ENCODE peak calls at places on chromosomes 11 and 22, in four cellular contexts. S is psoas muscle, J is neural crest cell, D is kidney epithelial cell. G is an unnamed sample.

GRCh38 chr11:100827934-100828661 is 141.0 kb downstream of the ARHGAP42 start:
- DNase-seq in S (no peak), J (no peak), D (peak; percentile 86), G (no peak)

GRCh38 chr11:12184696-12185095 is 74.3 kb downstream of the MICAL2 start:
- DNase-seq in S (no peak), J (no peak), D (no peak), G (no peak)

GRCh38 chr22:41408665-41409064 is 26.9 kb downstream of the TEF start:
- DNase-seq in S (no peak), J (no peak), D (no peak), G (no peak)

GRCh38 chr11:16120008-16120407 is 236.3 kb downstream of the SOX6 start:
- DNase-seq in S (no peak), J (no peak), D (no peak), G (no peak)

GRCh38 chr11:61059260-61059752 is 43.0 kb upstream of the CD5 start:
- DNase-seq in S (no peak), J (no peak), D (no peak), G (no peak)

GRCh38 chr11:66882540-66882939 is 25.7 kb downstream of the LRFN4 start:
- DNase-seq in S (no peak), J (no peak), D (no peak), G (no peak)

GRCh38 chr11:20158597-20159257 is 1.5 kb downstream of the DBX1 start:
- DNase-seq in S (peak; percentile 44), J (peak; percentile 77), D (no peak), G (no peak)

GRCh38 chr11:1197886-1198765 is 24.7 kb upstream of the MUC5B start:
- DNase-seq in S (peak; percentile 8), J (no peak), D (no peak), G (no peak)

GRCh38 chr22:44807232-44807631 is 54.9 kb downstream of the ARHGAP8 start:
- DNase-seq in S (no peak), J (no peak), D (no peak), G (no peak)

GRCh38 chr11:62652156-62653006 is 721 bp downstream of the INTS5 start:
- DNase-seq in S (no peak), J (no peak), D (no peak), G (no peak)

GRCh38 chr11:17738350-17739207 is 4.0 kb downstream of the KCNC1 start:
- DNase-seq in S (no peak), J (no peak), D (no peak), G (no peak)

GRCh38 chr11:57787920-57788716 is 26.5 kb downstream of the CTNND1 start:
- DNase-seq in S (no peak), J (no peak), D (no peak), G (no peak)

GRCh38 chr11:105577645-105578044 is 32.2 kb upstream of the GRIA4 start:
- DNase-seq in S (no peak), J (no peak), D (no peak), G (no peak)

GRCh38 chr11:63764712-63765631 is 3.6 kb downstream of the ZFTA start:
- DNase-seq in S (peak; percentile 23), J (peak; percentile 3), D (no peak), G (no peak)

GRCh38 chr22:43185860-43186261 is 1.1 kb downstream of the TTLL12 start:
- DNase-seq in S (peak; percentile 51), J (no peak), D (no peak), G (no peak)

GRCh38 chr11:31560842-31561476 is 51.4 kb downstream of the ELP4 start:
- DNase-seq in S (no peak), J (no peak), D (no peak), G (no peak)

GRCh38 chr22:37228106-37229011 is 15.7 kb downstream of the RAC2 start:
- DNase-seq in S (no peak), J (no peak), D (no peak), G (no peak)

GRCh38 chr11:66749091-66749490 is 20.1 kb upstream of the SPTBN2 start:
- DNase-seq in S (no peak), J (no peak), D (no peak), G (peak; percentile 40)

GRCh38 chr11:7251836-7252682 is at the start of gene SYT9:
- DNase-seq in S (peak; percentile 27), J (peak; percentile 53), D (no peak), G (peak; percentile 3)

GRCh38 chr11:20544536-20545237 is 54.7 kb upstream of the SLC6A5 start:
- DNase-seq in S (no peak), J (no peak), D (no peak), G (no peak)

GRCh38 chr22:33472462-33473344 is 414.5 kb upstream of the SYN3 start:
- DNase-seq in S (no peak), J (no peak), D (no peak), G (no peak)

GRCh38 chr22:48316245-48316875 is 1511.3 kb downstream of the BRD1 start:
- DNase-seq in S (no peak), J (no peak), D (no peak), G (no peak)

GRCh38 chr22:37141476-37141875 is 8.2 kb downstream of the IL2RB start:
- DNase-seq in S (no peak), J (no peak), D (no peak), G (no peak)

G was measured in retinal pigment epithelial cell.